ENCODE peak calls at places on chromosomes 16 and 17, in six cellular contexts. X is GM10248, O is HCT116, Y is cardiac fibroblast, D is MM.1S, P is fibroblast of the aortic adventitia. H is an unnamed sample.
A peak's percentile ranks its signal among the peaks of the same experiment; 100 is the strongest.

GRCh38 chr17:77316191-77316641 is 175.4 kb downstream of the SEC14L1 start:
- DNase-seq in X (no peak), O (no peak), Y (peak; percentile 66), D (no peak), P (peak; percentile 84), H (no peak)

GRCh38 chr17:78415821-78416301 is 37.4 kb downstream of the PGS1 start:
- DNase-seq in X (no peak), O (no peak), Y (no peak), D (no peak), P (no peak), H (no peak)

GRCh38 chr17:51850206-51850605 is 308.3 kb downstream of the CA10 start:
- DNase-seq in X (no peak), O (no peak), Y (no peak), D (no peak), P (no peak), H (no peak)

GRCh38 chr16:86067516-86067915 is 168.6 kb downstream of the IRF8 start:
- DNase-seq in X (no peak), O (no peak), Y (no peak), D (no peak), P (no peak), H (no peak)

GRCh38 chr17:41540921-41541625 is 13.0 kb upstream of the KRT19 start:
- DNase-seq in X (no peak), O (no peak), Y (no peak), D (no peak), P (no peak), H (no peak)

GRCh38 chr17:55897301-55897700 is 146.4 kb downstream of the PCTP start:
- DNase-seq in X (no peak), O (no peak), Y (no peak), D (no peak), P (no peak), H (no peak)

GRCh38 chr16:50667497-50668367 is 13.4 kb downstream of the SNX20 start:
- DNase-seq in X (peak; percentile 36), O (no peak), Y (no peak), D (no peak), P (no peak), H (no peak)

GRCh38 chr17:8057691-8058114 is 18.8 kb downstream of the ALOX15B start:
- DNase-seq in X (peak; percentile 79), O (peak; percentile 83), Y (peak; percentile 88), D (peak; percentile 77), P (peak; percentile 84), H (peak; percentile 84)

GRCh38 chr16:35561346-35561745 is 2101.9 kb downstream of the TP53TG3F start:
- DNase-seq in X (no peak), O (no peak), Y (no peak), D (no peak), P (no peak), H (no peak)

GRCh38 chr16:27138257-27138656 is 65.1 kb upstream of the KDM8 start:
- DNase-seq in X (no peak), O (no peak), Y (no peak), D (no peak), P (no peak), H (no peak)

GRCh38 chr17:33218657-33219298 is 74.3 kb downstream of the ASIC2 start:
- DNase-seq in X (no peak), O (no peak), Y (no peak), D (no peak), P (peak; percentile 12), H (no peak)

GRCh38 chr17:39661044-39661406 is 4.1 kb upstream of the TCAP start:
- DNase-seq in X (no peak), O (no peak), Y (no peak), D (no peak), P (no peak), H (no peak)

GRCh38 chr16:56424791-56425438 is 430 bp downstream of the AMFR start:
- DNase-seq in X (no peak), O (no peak), Y (no peak), D (peak; percentile 14), P (peak; percentile 7), H (no peak)

GRCh38 chr17:39166437-39167335 is 725 bp upstream of the ARL5C start:
- DNase-seq in X (no peak), O (no peak), Y (no peak), D (no peak), P (no peak), H (no peak)

GRCh38 chr17:75693500-75694481 is 26.7 kb downstream of the SAP30BP start:
- DNase-seq in X (no peak), O (peak; percentile 76), Y (peak; percentile 84), D (no peak), P (peak; percentile 45), H (no peak)

GRCh38 chr17:58660621-58661020 is 31.2 kb downstream of the TEX14 start:
- DNase-seq in X (no peak), O (no peak), Y (no peak), D (no peak), P (no peak), H (no peak)

GRCh38 chr17:1473841-1474240 is 17.8 kb upstream of the CRK start:
- DNase-seq in X (peak; percentile 47), O (no peak), Y (no peak), D (no peak), P (no peak), H (peak; percentile 59)

GRCh38 chr17:46875849-46876352 is 24.5 kb downstream of the WNT9B start:
- DNase-seq in X (no peak), O (no peak), Y (no peak), D (peak; percentile 36), P (no peak), H (no peak)

GRCh38 chr17:62206550-62206949 is 141.5 kb upstream of the MED13 start:
- DNase-seq in X (no peak), O (no peak), Y (no peak), D (no peak), P (no peak), H (no peak)

GRCh38 chr17:65183736-65184135 is 46.6 kb downstream of the RGS9 start:
- DNase-seq in X (no peak), O (no peak), Y (peak; percentile 75), D (no peak), P (peak; percentile 17), H (no peak)

GRCh38 chr17:34117811-34118210 is 137.3 kb upstream of the CCL2 start:
- DNase-seq in X (no peak), O (no peak), Y (no peak), D (no peak), P (no peak), H (no peak)

GRCh38 chr17:5019475-5019956 is 15.7 kb downstream of the SLC52A1 start:
- DNase-seq in X (no peak), O (no peak), Y (peak; percentile 25), D (no peak), P (no peak), H (peak; percentile 53)

GRCh38 chr16:73879621-73880020 is 417.0 kb upstream of the PSMD7 start:
- DNase-seq in X (no peak), O (no peak), Y (no peak), D (no peak), P (no peak), H (no peak)

GRCh38 chr16:54431997-54432367 is 145.4 kb upstream of the IRX3 start:
- DNase-seq in X (no peak), O (no peak), Y (no peak), D (no peak), P (no peak), H (no peak)

GRCh38 chr17:7562208-7562605 is 488 bp downstream of the SENP3 start:
- DNase-seq in X (peak; percentile 11), O (no peak), Y (no peak), D (peak; percentile 17), P (no peak), H (no peak)

GRCh38 chr17:30172560-30172959 is 55.9 kb downstream of the NSRP1 start:
- DNase-seq in X (no peak), O (no peak), Y (no peak), D (no peak), P (no peak), H (no peak)

GRCh38 chr16:78126662-78127061 is 27.2 kb downstream of the WWOX start:
- DNase-seq in X (no peak), O (no peak), Y (no peak), D (no peak), P (no peak), H (no peak)

DNA sequence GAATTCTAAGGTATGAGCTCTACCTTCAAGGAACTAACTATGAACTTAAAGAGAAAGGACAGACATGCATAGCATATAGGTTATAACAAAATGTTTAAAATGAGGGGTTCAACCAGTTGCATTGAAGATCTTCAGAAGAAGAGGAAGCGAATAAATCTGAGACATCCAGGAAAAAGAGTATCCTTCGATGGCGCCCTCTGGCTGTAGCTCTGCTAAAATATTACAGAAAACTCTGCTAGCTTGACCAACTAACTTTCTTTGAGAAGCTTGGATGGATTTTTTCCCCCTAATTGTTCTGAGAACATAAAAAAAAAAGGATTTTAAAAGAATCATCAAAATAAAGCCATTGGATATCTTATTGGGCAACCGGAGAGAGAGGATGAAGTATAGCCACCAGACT is 659.9 kb upstream of the SOX9 start:
- DNase-seq in X (no peak), O (peak; percentile 28), Y (peak; percentile 52), D (no peak), P (peak; percentile 26), H (no peak)
- TF ChIP-seq CTCF in X (no peak), O (peak; percentile 53), Y (peak; percentile 38), D (peak; percentile 42), P (peak; percentile 32), H (no peak)

GRCh38 chr17:17110520-17110919 is 68.3 kb downstream of the MPRIP start:
- DNase-seq in X (no peak), O (no peak), Y (no peak), D (no peak), P (no peak), H (no peak)

GRCh38 chr17:17109896-17110295 is 67.6 kb downstream of the MPRIP start:
- DNase-seq in X (no peak), O (no peak), Y (no peak), D (no peak), P (no peak), H (no peak)

GRCh38 chr17:17107891-17108680 is 65.8 kb downstream of the MPRIP start:
- DNase-seq in X (no peak), O (no peak), Y (no peak), D (no peak), P (peak; percentile 60), H (no peak)

GRCh38 chr17:17108681-17109049 is 66.4 kb downstream of the MPRIP start:
- DNase-seq in X (no peak), O (no peak), Y (no peak), D (no peak), P (no peak), H (no peak)

DNA sequence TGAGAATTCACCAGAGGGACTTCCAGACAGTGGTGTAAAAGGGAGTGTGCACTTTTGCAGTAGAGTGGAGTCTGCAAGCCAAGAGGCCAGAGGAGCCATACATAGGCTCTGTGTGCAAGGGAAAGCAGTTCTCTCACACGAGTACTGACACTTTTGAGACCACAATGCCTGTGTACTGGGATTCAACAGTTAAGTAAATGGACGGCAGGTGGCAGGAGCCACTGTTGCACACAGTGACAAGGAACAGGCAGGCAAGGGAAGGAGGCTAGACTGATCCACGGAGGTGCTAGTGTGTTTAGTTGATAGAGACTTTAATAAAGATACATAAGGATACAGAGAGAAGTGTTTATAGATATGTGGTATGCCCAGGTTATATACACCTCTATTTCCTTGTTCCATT is 67.0 kb downstream of the MPRIP start:
- DNase-seq in X (no peak), O (no peak), Y (no peak), D (no peak), P (no peak), H (no peak)
- TF ChIP-seq CTCF in X (no peak), O (no peak), Y (no peak), D (no peak), P (no peak), H (no peak)

GRCh38 chr17:19753661-19754463 is 5.8 kb upstream of the ALDH3A1 start:
- DNase-seq in X (no peak), O (peak; percentile 54), Y (no peak), D (no peak), P (no peak), H (no peak)
- TF ChIP-seq CTCF in X (no peak), O (peak; percentile 80), Y (no peak), D (peak; percentile 22), P (no peak), H (no peak)

GRCh38 chr16:84518804-84519341 is 14.4 kb upstream of the MEAK7 start:
- DNase-seq in X (no peak), O (no peak), Y (no peak), D (no peak), P (no peak), H (no peak)
- TF ChIP-seq CTCF in X (no peak), O (no peak), Y (no peak), D (no peak), P (no peak), H (no peak)

H was measured in GM13977.